ENCODE peak calls at places on chromosomes 13 and 19, in five cellular contexts. H is endothelial cell of umbilical vein, O is SK-N-SH, N is psoas muscle, Z is body of pancreas. S is an unnamed sample. For H3K4me1, the result is how much of the 10 kb centered on the place peaks cover.

GRCh38 chr13:112703935-112704633 is 14.2 kb downstream of the ATP11A start:
- DNase-seq in O (no peak), H (no peak), Z (peak), N (peak), S (no peak)

GRCh38 chr13:45046445-45046844 is 57.1 kb downstream of the GPALPP1 start:
- DNase-seq in N (no peak), Z (no peak), H (no peak), O (no peak), S (no peak)

GRCh38 chr13:105048685-105049084 is 1486.8 kb downstream of the EFNB2 start:
- DNase-seq in Z (no peak), N (no peak), H (no peak), O (no peak), S (no peak)

GRCh38 chr19:9937001-9937411 is 691 bp upstream of the OLFM2 start:
- DNase-seq in H (no peak), N (no peak), O (peak), Z (no peak), S (no peak)

GRCh38 chr13:98447130-98447529 is 129.8 kb downstream of the STK24 start:
- DNase-seq in H (no peak), O (no peak), Z (no peak), N (no peak), S (no peak)

GRCh38 chr19:4537953-4538600 is 1.8 kb downstream of the LRG1 start:
- DNase-seq in O (no peak), Z (no peak), H (no peak), N (peak), S (no peak)

GRCh38 chr13:50826035-50826434 is 17.5 kb downstream of the DLEU7 start:
- DNase-seq in N (no peak), O (no peak), Z (no peak), H (no peak), S (no peak)

GRCh38 chr13:106612688-106613087 is 44.8 kb upstream of the ARGLU1 start:
- DNase-seq in N (peak), O (no peak), Z (peak), H (no peak), S (peak)

GRCh38 chr19:14375055-14375581 is 6.1 kb upstream of the ADGRE5 start:
- DNase-seq in Z (no peak), O (no peak), N (peak), H (no peak), S (peak)

GRCh38 chr13:31913459-31913858 is 118.1 kb upstream of the FRY start:
- DNase-seq in Z (peak), O (no peak), H (no peak), N (no peak), S (no peak)

GRCh38 chr19:55066107-55066709 is 3.3 kb upstream of the RDH13 start:
- DNase-seq in O (no peak), Z (no peak), N (no peak), H (no peak), S (no peak)

GRCh38 chr19:23887642-23888041 is 27.0 kb upstream of the ZNF726 start:
- DNase-seq in H (no peak), Z (no peak), N (no peak), O (no peak), S (no peak)

GRCh38 chr19:23882493-23882892 is 32.2 kb upstream of the ZNF726 start:
- DNase-seq in N (no peak), O (no peak), H (no peak), Z (no peak), S (no peak)

GRCh38 chr19:23884363-23884762 is 30.3 kb upstream of the ZNF726 start:
- DNase-seq in N (no peak), H (no peak), Z (no peak), O (no peak), S (no peak)
- H3K27ac ChIP-seq in N (no peak), H (no peak), Z (no peak), O (no peak), S (no peak)

GRCh38 chr19:37513397-37513796 is 6.7 kb downstream of the ZNF793 start:
- DNase-seq in N (no peak), Z (no peak), H (no peak), O (no peak), S (no peak)
- H3K4me3 ChIP-seq in N (no peak), Z (no peak), H (no peak), O (no peak), S (no peak)

GRCh38 chr13:39370554-39370953 is 232.4 kb downstream of the LHFPL6 start:
- DNase-seq in O (no peak), H (no peak), N (no peak), Z (no peak), S (no peak)
- H3K4me1 ChIP-seq in O (under half), H (under half), N (under half), Z (under half), S (under half)

GRCh38 chr19:46728208-46728607 is 11.3 kb upstream of the PRKD2 start:
- DNase-seq in N (peak), O (no peak), Z (no peak), H (peak), S (no peak)
- H3K27ac ChIP-seq in N (no peak), O (no peak), Z (no peak), H (peak), S (no peak)

GRCh38 chr19:1674293-1674679 is 21.9 kb upstream of the TCF3 start:
- DNase-seq in Z (no peak), H (no peak), N (no peak), O (peak), S (no peak)

GRCh38 chr19:1672769-1673644 is 20.6 kb upstream of the TCF3 start:
- DNase-seq in H (no peak), Z (no peak), O (peak), N (no peak), S (no peak)

GRCh38 chr19:1671716-1672037 is 19.3 kb upstream of the TCF3 start:
- DNase-seq in H (no peak), Z (no peak), O (no peak), N (no peak), S (no peak)

GRCh38 chr19:1673645-1674292 is 21.4 kb upstream of the TCF3 start:
- DNase-seq in N (no peak), O (peak), Z (peak), H (no peak), S (no peak)

DNA sequence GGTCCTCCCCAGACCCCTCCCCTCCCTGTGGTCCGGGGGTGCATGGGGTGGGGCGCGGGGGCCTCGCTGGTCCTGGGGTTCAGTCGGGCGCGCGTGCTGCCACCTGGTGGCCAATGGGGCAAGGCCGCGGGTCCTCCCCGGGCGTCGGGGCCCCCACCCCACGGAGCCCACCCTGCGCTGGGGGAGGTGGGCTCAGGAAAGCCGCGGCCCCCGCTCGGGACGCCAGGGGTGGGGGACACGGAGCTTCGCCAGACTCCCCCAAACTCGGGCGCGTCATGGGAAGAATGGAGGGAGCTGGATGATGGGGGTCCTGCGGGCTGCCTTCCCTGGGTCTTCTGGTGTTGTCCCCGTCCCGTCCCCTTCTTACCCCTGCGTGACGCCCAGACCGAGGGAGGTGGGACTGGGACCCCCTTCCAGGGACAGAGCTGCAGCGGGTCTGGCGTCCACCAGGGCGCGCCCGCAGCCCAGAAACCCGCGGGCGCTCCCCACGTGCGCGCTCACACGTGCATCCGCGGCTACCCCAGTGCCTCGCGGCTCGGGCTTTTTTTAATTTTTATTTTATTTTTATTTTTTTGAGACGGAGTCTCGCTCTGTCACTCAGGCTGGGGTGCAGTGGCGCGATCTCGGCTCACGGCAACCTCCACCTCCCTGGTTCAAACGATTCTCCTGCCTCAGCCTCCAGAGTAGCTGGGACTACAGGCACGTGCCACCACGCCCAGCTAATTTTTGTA is 19.8 kb upstream of the TCF3 start:
- DNase-seq in N (no peak), H (no peak), O (peak), Z (peak), S (no peak)
- H3K4me3 ChIP-seq in N (peak), H (no peak), O (peak), Z (no peak), S (no peak)

GRCh38 chr13:75766636-75767035 is 130.5 kb downstream of the LMO7 start:
- DNase-seq in O (no peak), H (no peak), Z (no peak), N (no peak), S (no peak)

GRCh38 chr13:75769141-75769905 is 133.2 kb downstream of the LMO7 start:
- DNase-seq in O (peak), H (no peak), N (no peak), Z (no peak), S (no peak)

GRCh38 chr13:75774176-75774575 is 138.0 kb downstream of the LMO7 start:
- DNase-seq in N (no peak), H (no peak), O (no peak), Z (no peak), S (no peak)

GRCh38 chr13:75771818-75772217 is 135.7 kb downstream of the LMO7 start:
- DNase-seq in O (no peak), H (peak), Z (no peak), N (no peak), S (no peak)

GRCh38 chr13:75770164-75771145 is 134.3 kb downstream of the LMO7 start:
- DNase-seq in N (no peak), H (no peak), O (no peak), Z (no peak), S (no peak)
- H3K4me1 ChIP-seq in N (half or more), H (under half), O (half or more), Z (under half), S (under half)

DNA sequence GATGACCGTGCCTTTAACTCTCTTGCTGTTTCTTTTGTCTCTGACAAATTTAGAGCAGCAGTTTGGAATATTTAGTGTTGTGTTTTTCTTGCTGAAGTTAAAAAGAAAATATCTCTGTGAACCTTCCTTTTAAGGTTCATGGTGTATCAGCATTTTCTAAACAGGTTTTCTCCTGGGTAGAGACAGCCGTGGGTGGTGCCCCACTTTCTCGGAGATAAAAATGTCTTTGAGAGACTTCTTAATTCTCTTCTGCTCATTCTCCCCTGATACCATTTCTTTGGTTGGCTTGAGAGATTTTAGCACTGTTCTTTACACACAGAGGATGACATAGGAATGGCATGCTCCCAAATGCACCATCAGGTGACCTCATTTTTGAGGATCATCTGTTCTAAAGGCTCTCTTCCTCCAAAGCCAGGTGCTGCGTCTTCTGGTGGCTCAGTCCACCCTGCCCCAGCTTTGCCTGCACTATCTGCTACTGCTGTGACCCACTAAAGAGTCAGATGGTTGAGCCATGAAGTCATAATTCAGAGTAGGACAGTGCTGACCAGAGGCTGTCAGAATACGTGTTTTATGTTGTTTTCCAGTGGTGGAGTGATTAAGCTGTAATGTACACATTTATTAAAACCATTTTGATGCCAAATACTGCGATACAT is 90.3 kb upstream of the SLC10A2 start:
- DNase-seq in O (no peak), H (no peak), N (no peak), Z (no peak), S (no peak)
- H3K27ac ChIP-seq in O (no peak), H (no peak), N (no peak), Z (no peak), S (no peak)

GRCh38 chr19:35140207-35140897 is 1.7 kb downstream of the FXYD1 start:
- DNase-seq in O (no peak), H (no peak), Z (no peak), N (peak), S (no peak)

GRCh38 chr19:35136231-35136630 is 1.4 kb upstream of the LGI4 start:
- DNase-seq in N (no peak), H (no peak), O (no peak), Z (no peak), S (no peak)

GRCh38 chr19:35139618-35139943 is 957 bp downstream of the FXYD1 start:
- DNase-seq in H (no peak), N (no peak), O (no peak), Z (no peak), S (no peak)

GRCh38 chr19:35136977-35137702 is 1.5 kb upstream of the FXYD1 start:
- DNase-seq in Z (peak), H (no peak), O (no peak), N (peak), S (no peak)

DNA sequence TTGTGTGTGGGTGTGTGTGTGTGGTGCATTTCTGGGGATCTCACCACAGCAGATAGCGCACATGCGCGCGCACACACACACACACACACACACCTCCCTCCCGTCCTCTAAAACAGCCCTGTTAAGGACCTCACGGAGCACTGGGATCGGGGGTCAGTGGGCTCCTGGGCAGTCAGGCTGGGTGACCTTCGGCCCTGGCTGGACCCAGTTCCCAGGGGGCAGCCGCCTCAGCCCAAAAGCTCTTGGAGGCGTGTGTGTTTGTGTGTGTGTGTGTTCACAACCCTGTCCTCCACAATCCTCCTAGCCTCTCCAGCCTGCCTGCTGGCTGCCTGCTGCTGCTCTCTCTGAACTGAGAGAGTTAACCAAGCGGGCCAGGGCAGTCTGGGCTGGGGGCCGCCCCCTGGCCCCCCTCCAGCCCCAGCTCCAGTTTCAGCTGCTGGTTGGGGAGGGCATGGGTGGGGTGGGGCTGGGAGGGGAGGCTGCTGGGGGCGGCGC is 272 bp upstream of the FXYD1 start:
- DNase-seq in Z (no peak), N (peak), O (no peak), H (no peak), S (no peak)
- H3K4me3 ChIP-seq in Z (no peak), N (peak), O (no peak), H (no peak), S (no peak)

GRCh38 chr19:50331187-50332013 is 2.2 kb upstream of the KCNC3 start:
- DNase-seq in O (no peak), H (no peak), Z (no peak), N (peak), S (no peak)

GRCh38 chr19:50332264-50333038 is 3.3 kb upstream of the KCNC3 start:
- DNase-seq in O (no peak), H (no peak), N (peak), Z (no peak), S (no peak)

GRCh38 chr19:50329146-50329925 is at the start of gene KCNC3:
- DNase-seq in Z (peak), N (peak), O (peak), H (peak), S (peak)

GRCh38 chr19:50332014-50332263 is 2.8 kb upstream of the KCNC3 start:
- DNase-seq in H (no peak), Z (no peak), N (no peak), O (no peak), S (no peak)

GRCh38 chr19:50330365-50331078 is 1.3 kb upstream of the KCNC3 start:
- DNase-seq in N (peak), O (peak), Z (peak), H (peak), S (peak)
- H3K4me1 ChIP-seq in N (under half), O (under half), Z (half or more), H (under half), S (under half)

GRCh38 chr13:74061939-74062595 is 72.1 kb downstream of the KLF12 start:
- DNase-seq in O (peak), N (no peak), H (peak), Z (no peak), S (no peak)
- H3K27ac ChIP-seq in O (no peak), N (peak), H (no peak), Z (no peak), S (no peak)

S was measured in lung.